ENCODE peak calls at places on chromosomes 1 and 21, in ten cellular contexts. Z is NCI-H524, V is NCI-H1417, Q is ovary, B is glutamatergic neuron, F is right cardiac atrium, N is LHCN-M2, J is endothelial cell, A is GM04504, Y is GM04503. M is an unnamed sample.

GRCh38 chr1:236689713-236690569 is 3.6 kb downstream of the ACTN2 start:
- DNase-seq in Z (peak; percentile 31), V (no peak), Q (no peak), B (no peak), F (no peak), N (no peak), J (no peak), A (no peak), Y (no peak), M (no peak)

GRCh38 chr1:29851666-29852065 is 615.3 kb downstream of the PTPRU start:
- DNase-seq in Z (no peak), V (no peak), Q (no peak), B (no peak), F (no peak), N (no peak), J (no peak), A (no peak), Y (no peak), M (no peak)

GRCh38 chr1:110421159-110421777 is 13.8 kb upstream of the LAMTOR5 start:
- DNase-seq in Z (no peak), V (no peak), Q (no peak), B (no peak), F (no peak), N (peak; percentile 62), J (no peak), A (peak; percentile 23), Y (peak; percentile 16), M (no peak)

GRCh38 chr1:200558866-200559459 is 61.6 kb downstream of the KIF14 start:
- DNase-seq in Z (peak; percentile 31), V (no peak), Q (no peak), B (no peak), F (no peak), N (peak; percentile 50), J (peak; percentile 20), A (peak; percentile 12), Y (peak; percentile 21), M (peak; percentile 40)

GRCh38 chr1:72636636-72637035 is 354.3 kb upstream of the NEGR1 start:
- DNase-seq in Z (no peak), V (no peak), Q (no peak), B (no peak), F (no peak), N (peak; percentile 84), J (no peak), A (no peak), Y (no peak), M (no peak)

GRCh38 chr21:45341779-45342178 is 54.1 kb upstream of the POFUT2 start:
- DNase-seq in Z (no peak), V (no peak), Q (no peak), B (no peak), F (no peak), N (no peak), J (no peak), A (no peak), Y (no peak), M (no peak)

GRCh38 chr1:240319998-240320397 is 228.3 kb downstream of the FMN2 start:
- DNase-seq in Z (no peak), V (no peak), Q (no peak), B (no peak), F (no peak), N (no peak), J (no peak), A (no peak), Y (no peak), M (no peak)

GRCh38 chr1:201850053-201850397 is 21.1 kb downstream of the IPO9 start:
- DNase-seq in Z (no peak), V (no peak), Q (peak; percentile 76), B (no peak), F (peak; percentile 72), N (peak; percentile 79), J (no peak), A (peak; percentile 55), Y (peak; percentile 81), M (no peak)

GRCh38 chr1:54798769-54799641 is 2.1 kb downstream of the TTC22 start:
- DNase-seq in Z (no peak), V (no peak), Q (no peak), B (peak; percentile 11), F (no peak), N (no peak), J (no peak), A (no peak), Y (no peak), M (no peak)

GRCh38 chr1:217527151-217527550 is 103.7 kb downstream of the GPATCH2 start:
- DNase-seq in Z (no peak), V (no peak), Q (no peak), B (no peak), F (no peak), N (no peak), J (no peak), A (no peak), Y (no peak), M (no peak)

GRCh38 chr1:57637155-57637554 is 213.3 kb upstream of the DAB1 start:
- DNase-seq in Z (peak; percentile 24), V (no peak), Q (no peak), B (no peak), F (no peak), N (no peak), J (no peak), A (peak; percentile 46), Y (peak; percentile 64), M (no peak)

GRCh38 chr1:229784834-229785233 is 158.8 kb downstream of the URB2 start:
- DNase-seq in Z (no peak), V (no peak), Q (no peak), B (no peak), F (no peak), N (no peak), J (no peak), A (no peak), Y (no peak), M (no peak)

GRCh38 chr21:20272791-20273362 is 725.3 kb upstream of the NCAM2 start:
- DNase-seq in Z (no peak), V (no peak), Q (no peak), B (no peak), F (no peak), N (no peak), J (no peak), A (no peak), Y (no peak), M (no peak)

GRCh38 chr1:54077359-54077758 is 24.0 kb downstream of the TCEANC2 start:
- DNase-seq in Z (no peak), V (no peak), Q (no peak), B (no peak), F (no peak), N (no peak), J (no peak), A (no peak), Y (no peak), M (no peak)

GRCh38 chr21:17270234-17270633 is 242.6 kb upstream of the CXADR start:
- DNase-seq in Z (peak; percentile 59), V (peak; percentile 68), Q (peak; percentile 68), B (no peak), F (peak; percentile 77), N (peak; percentile 20), J (no peak), A (peak; percentile 10), Y (peak; percentile 6), M (peak; percentile 25)

GRCh38 chr1:88145752-88146151 is 538.3 kb upstream of the PKN2 start:
- DNase-seq in Z (no peak), V (no peak), Q (no peak), B (no peak), F (no peak), N (no peak), J (no peak), A (no peak), Y (no peak), M (no peak)

GRCh38 chr1:70142120-70142519 is 63.3 kb downstream of the LRRC40 start:
- DNase-seq in Z (no peak), V (no peak), Q (no peak), B (no peak), F (no peak), N (peak; percentile 46), J (no peak), A (no peak), Y (no peak), M (no peak)

GRCh38 chr1:42931108-42931539 is 27.5 kb downstream of the SLC2A1 start:
- DNase-seq in Z (peak; percentile 39), V (peak; percentile 11), Q (no peak), B (peak; percentile 38), F (no peak), N (peak; percentile 55), J (peak; percentile 53), A (no peak), Y (no peak), M (peak; percentile 16)

M was measured in NCI-H1694 treated with DMSO at 0.1 percent for 48 hours.